ENCODE peak calls at places on chromosomes 11 and 22, in six cellular contexts. E is LHCN-M2; X is skeletal muscle cell; I is GM18507; W is type B pancreatic cell; H is stimulated activated CD8-positive, alpha-beta memory T cell treated with anti-CD3 and anti-CD28 coated beads, Interleukin-15, amount 100 ng/mL, for 1 hour. L is an unnamed sample.

GRCh38 chr11:73233211-73233610 is 15.1 kb downstream of the P2RY2 start:
- DNase-seq in E (no peak), X (no peak), I (no peak), W (no peak), H (no peak), L (no peak)

GRCh38 chr11:35235944-35236666 is 97.1 kb downstream of the CD44 start:
- DNase-seq in E (no peak), X (no peak), I (no peak), W (no peak), H (peak; percentile 42), L (no peak)

GRCh38 chr22:17234144-17234623 is 14.9 kb upstream of the ADA2 start:
- DNase-seq in E (no peak), X (no peak), I (no peak), W (no peak), H (no peak), L (no peak)

GRCh38 chr22:19568337-19569311 is 44.4 kb upstream of the CLDN5 start:
- DNase-seq in E (peak; percentile 86), X (peak; percentile 79), I (no peak), W (no peak), H (no peak), L (no peak)

GRCh38 chr22:45129703-45130524 is 33.8 kb upstream of the NUP50 start:
- DNase-seq in E (no peak), X (no peak), I (no peak), W (no peak), H (no peak), L (no peak)

GRCh38 chr11:44324787-44325525 is 15.0 kb upstream of the ALX4 start:
- DNase-seq in E (no peak), X (no peak), I (no peak), W (no peak), H (no peak), L (peak; percentile 62)

GRCh38 chr11:66151273-66151672 is 81.2 kb downstream of the PACS1 start:
- DNase-seq in E (no peak), X (no peak), I (no peak), W (no peak), H (no peak), L (no peak)

GRCh38 chr11:77411238-77411637 is 62.7 kb downstream of the PAK1 start:
- DNase-seq in E (no peak), X (no peak), I (no peak), W (no peak), H (no peak), L (peak; percentile 11)

GRCh38 chr11:65962136-65962564 is 616 bp downstream of the SART1 start:
- DNase-seq in E (no peak), X (no peak), I (no peak), W (no peak), H (no peak), L (no peak)

GRCh38 chr22:30582788-30583575 is 8.5 kb upstream of the GAL3ST1 start:
- DNase-seq in E (no peak), X (no peak), I (no peak), W (no peak), H (no peak), L (no peak)

GRCh38 chr11:106503901-106504300 is 426.4 kb downstream of the AASDHPPT start:
- DNase-seq in E (no peak), X (no peak), I (no peak), W (no peak), H (no peak), L (peak; percentile 23)

GRCh38 chr11:132913295-132913694 is 619.0 kb downstream of the OPCML start:
- DNase-seq in E (no peak), X (no peak), I (no peak), W (no peak), H (no peak), L (no peak)

GRCh38 chr11:108944486-108945178 is 279.8 kb downstream of the DDX10 start:
- DNase-seq in E (no peak), X (no peak), I (no peak), W (no peak), H (no peak), L (no peak)

GRCh38 chr11:110763249-110764011 is 51.2 kb upstream of the ARHGAP20 start:
- DNase-seq in E (peak; percentile 90), X (peak; percentile 87), I (no peak), W (no peak), H (no peak), L (peak; percentile 25)

GRCh38 chr22:46763051-46763705 is 728 bp downstream of the TBC1D22A start:
- DNase-seq in E (no peak), X (peak; percentile 7), I (no peak), W (no peak), H (no peak), L (no peak)

L was measured in hepatocyte.